ENCODE peak calls at places on chromosomes 16 and 17, in five cellular contexts. R is breast epithelium; X is transverse colon; T is CD8-positive, alpha-beta T cell; Y is right cardiac atrium. G is an unnamed sample.

GRCh38 chr17:49003557-49004511 is 6.6 kb downstream of the IGF2BP1 start:
- DNase-seq in X (no peak), T (no peak), Y (no peak), R (no peak), G (no peak)

GRCh38 chr17:55774834-55775233 is 24.0 kb downstream of the PCTP start:
- DNase-seq in T (no peak), Y (no peak), R (no peak), X (no peak), G (no peak)

GRCh38 chr16:30758988-30759461 is 2.8 kb downstream of the CFAP119 start:
- DNase-seq in X (no peak), R (no peak), Y (peak; percentile 65), T (no peak), G (no peak)

GRCh38 chr16:23071202-23072083 is 77.8 kb downstream of the USP31 start:
- DNase-seq in Y (no peak), R (no peak), X (no peak), T (no peak), G (no peak)

GRCh38 chr16:17296412-17296811 is 174.3 kb downstream of the XYLT1 start:
- DNase-seq in X (no peak), Y (peak; percentile 83), T (no peak), R (no peak), G (no peak)

GRCh38 chr17:17042851-17043667 is 802 bp downstream of the MPRIP start:
- DNase-seq in X (no peak), R (peak; percentile 48), Y (no peak), T (peak; percentile 47), G (no peak)

GRCh38 chr16:2197765-2198164 is 1.4 kb upstream of the CASKIN1 start:
- DNase-seq in T (no peak), Y (no peak), R (no peak), X (no peak), G (no peak)

GRCh38 chr16:22677024-22677830 is 136.7 kb upstream of the HS3ST2 start:
- DNase-seq in T (no peak), R (no peak), X (no peak), Y (peak; percentile 25), G (no peak)

DNA sequence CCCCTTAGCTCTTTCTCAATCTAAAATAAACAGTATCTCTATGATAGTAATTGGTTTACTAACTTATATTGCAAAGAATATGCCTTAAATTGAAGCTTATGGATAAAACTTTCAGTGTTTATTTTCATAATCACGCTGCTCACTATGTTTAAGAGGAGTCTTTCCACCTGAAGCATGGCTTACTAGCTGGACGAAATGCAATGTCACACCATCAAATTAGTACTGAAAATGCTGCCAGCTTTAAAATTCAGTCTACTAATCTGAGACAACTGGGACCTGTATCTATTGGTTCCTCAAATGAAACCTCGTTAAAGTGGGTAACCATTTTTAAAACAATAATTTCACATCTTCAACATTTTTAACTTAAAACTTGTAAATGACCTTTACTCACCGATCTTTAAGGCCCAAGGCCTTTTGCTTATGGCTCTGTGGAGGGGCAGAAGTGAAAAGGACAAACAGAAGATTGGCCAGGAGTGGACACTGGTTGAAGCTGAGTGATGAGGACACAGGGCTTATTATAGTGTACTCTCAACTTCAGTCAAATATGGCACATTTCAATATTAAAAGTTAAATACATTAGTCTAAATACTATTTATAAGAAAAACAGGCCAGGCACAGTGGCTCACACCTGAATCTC is 212.8 kb upstream of the WSB1 start:
- DNase-seq in R (no peak), Y (no peak), X (no peak), T (no peak), G (no peak)
- H3K9me3 ChIP-seq in R (no peaks in the 10 kb centered on the region), Y (no peaks in the 10 kb centered on the region), X (no peaks in the 10 kb centered on the region), T (no peaks in the 10 kb centered on the region), G (peaks cover 17% of the 10 kb centered on the region)

GRCh38 chr17:4584125-4584834 is at the start of gene SMTNL2:
- DNase-seq in X (no peak), R (no peak), Y (peak; percentile 92), T (peak; percentile 40), G (no peak)
- H3K4me3 ChIP-seq in X (peak within 1 kb of the TSS; percentile 45), R (peak within 1 kb of the TSS; percentile 78), Y (peak within 1 kb of the TSS; percentile 46), T (peak within 1 kb of the TSS; percentile 20), G (peak within 1 kb of the TSS; percentile 13)

GRCh38 chr16:81495321-81496234 is 51.0 kb downstream of the CMIP start:
- DNase-seq in T (no peak), Y (peak; percentile 81), R (no peak), X (peak; percentile 35), G (no peak)

GRCh38 chr16:81493755-81494433 is 49.3 kb downstream of the CMIP start:
- DNase-seq in Y (no peak), R (peak; percentile 78), T (no peak), X (peak; percentile 71), G (peak; percentile 37)

GRCh38 chr16:81492965-81493754 is 48.6 kb downstream of the CMIP start:
- DNase-seq in T (no peak), R (no peak), Y (no peak), X (no peak), G (no peak)

GRCh38 chr16:81494888-81495287 is 50.3 kb downstream of the CMIP start:
- DNase-seq in Y (no peak), T (no peak), X (no peak), R (no peak), G (no peak)

GRCh38 chr16:81494434-81494806 is 49.8 kb downstream of the CMIP start:
- DNase-seq in Y (peak; percentile 32), X (no peak), R (no peak), T (no peak), G (no peak)
- H3K27ac ChIP-seq in Y (peak overlapping the region; percentile 5), X (peak overlapping the region; percentile 47), R (peak overlapping the region; percentile 82), T (no peak overlapping the region), G (no peak overlapping the region)

GRCh38 chr16:75179208-75179607 is 27.8 kb downstream of the CTRB2 start:
- DNase-seq in T (no peak), R (no peak), Y (no peak), X (no peak), G (no peak)

GRCh38 chr16:75176926-75177325 is 28.6 kb downstream of the ZFP1 start:
- DNase-seq in T (no peak), Y (no peak), X (no peak), R (no peak), G (no peak)

GRCh38 chr16:75169899-75170405 is 21.6 kb downstream of the ZFP1 start:
- DNase-seq in X (no peak), T (no peak), Y (no peak), R (no peak), G (no peak)

GRCh38 chr16:75172578-75172977 is 24.3 kb downstream of the ZFP1 start:
- DNase-seq in T (no peak), Y (no peak), X (no peak), R (no peak), G (no peak)

DNA sequence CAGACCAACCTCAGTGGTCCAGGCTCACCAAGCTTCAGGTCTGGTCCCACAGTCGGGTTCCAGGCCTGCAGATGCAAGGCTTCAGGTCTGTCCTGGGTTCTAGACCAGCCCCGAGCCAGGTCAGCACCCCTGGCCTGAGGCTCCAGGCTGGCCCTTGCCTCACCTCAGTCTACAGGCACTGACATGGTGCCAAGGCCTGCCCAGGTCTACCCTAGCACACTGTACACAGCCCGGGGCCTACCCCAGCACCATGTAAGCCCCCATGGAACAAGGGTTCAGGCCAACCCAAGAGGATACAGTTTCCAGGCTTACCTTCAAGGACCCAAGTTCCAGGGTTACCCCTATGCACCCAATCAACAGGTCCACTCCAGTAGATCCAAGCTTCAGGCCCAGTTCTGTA is 26.8 kb downstream of the ZFP1 start:
- DNase-seq in X (no peak), R (no peak), T (no peak), Y (no peak), G (no peak)
- H3K9me3 ChIP-seq in X (peaks cover 44% of the 10 kb centered on the region), R (peaks cover 44% of the 10 kb centered on the region), T (peaks cover 22% of the 10 kb centered on the region), Y (peaks cover 6% of the 10 kb centered on the region), G (peaks cover 35% of the 10 kb centered on the region)

GRCh38 chr17:35448214-35448898 is at the start of gene SLFN13:
- DNase-seq in T (peak; percentile 91), Y (peak; percentile 92), R (peak; percentile 78), X (peak; percentile 82), G (no peak)
- H3K4me3 ChIP-seq in T (peak within 1 kb of the TSS; percentile 57), Y (peak within 1 kb of the TSS; percentile 51), R (peak within 1 kb of the TSS; percentile 89), X (peak within 1 kb of the TSS; percentile 53), G (peak within 1 kb of the TSS; percentile 63)

GRCh38 chr16:11679250-11679649 is 11.0 kb downstream of the SNN start:
- DNase-seq in Y (peak; percentile 40), T (no peak), R (no peak), X (no peak), G (no peak)

GRCh38 chr16:11679941-11680911 is 12.0 kb downstream of the SNN start:
- DNase-seq in X (no peak), R (no peak), T (no peak), Y (peak; percentile 44), G (no peak)

GRCh38 chr16:11677451-11677951 is 9.2 kb downstream of the SNN start:
- DNase-seq in T (no peak), R (no peak), Y (no peak), X (no peak), G (no peak)

GRCh38 chr16:11676799-11677198 is 8.5 kb downstream of the SNN start:
- DNase-seq in X (no peak), Y (peak; percentile 43), T (no peak), R (no peak), G (no peak)

GRCh38 chr16:11677959-11678881 is 10.0 kb downstream of the SNN start:
- DNase-seq in X (no peak), R (no peak), T (no peak), Y (no peak), G (no peak)
- H3K27ac ChIP-seq in X (peak overlapping the region; percentile 4), R (peak overlapping the region; percentile 29), T (no peak overlapping the region), Y (no peak overlapping the region), G (peak overlapping the region; percentile 39)

DNA sequence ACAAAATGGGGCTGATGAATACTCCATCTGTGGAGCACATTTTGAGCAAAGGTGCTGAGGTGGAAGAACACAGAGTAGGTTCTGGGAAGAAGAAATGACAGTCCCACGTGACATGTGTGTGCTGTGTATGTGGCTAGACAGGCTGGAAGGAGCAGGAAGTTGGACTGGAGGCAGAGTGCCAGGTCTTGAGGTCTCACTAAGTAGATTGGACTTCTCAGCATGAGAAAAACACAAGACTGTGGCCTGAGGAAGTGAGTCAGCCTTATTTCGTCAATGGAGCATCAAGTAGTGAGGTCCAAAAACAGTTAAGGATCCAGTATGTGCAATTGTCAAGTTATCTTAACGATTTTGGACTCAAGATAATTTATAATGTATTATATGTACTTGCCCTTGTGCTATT is 736.5 kb downstream of the KCNJ2 start:
- DNase-seq in Y (peak; percentile 65), T (no peak), R (no peak), X (no peak), G (peak; percentile 95)
- H3K9me3 ChIP-seq in Y (no peaks in the 10 kb centered on the region), T (no peaks in the 10 kb centered on the region), R (no peaks in the 10 kb centered on the region), X (no peaks in the 10 kb centered on the region), G (no peaks in the 10 kb centered on the region)

DNA sequence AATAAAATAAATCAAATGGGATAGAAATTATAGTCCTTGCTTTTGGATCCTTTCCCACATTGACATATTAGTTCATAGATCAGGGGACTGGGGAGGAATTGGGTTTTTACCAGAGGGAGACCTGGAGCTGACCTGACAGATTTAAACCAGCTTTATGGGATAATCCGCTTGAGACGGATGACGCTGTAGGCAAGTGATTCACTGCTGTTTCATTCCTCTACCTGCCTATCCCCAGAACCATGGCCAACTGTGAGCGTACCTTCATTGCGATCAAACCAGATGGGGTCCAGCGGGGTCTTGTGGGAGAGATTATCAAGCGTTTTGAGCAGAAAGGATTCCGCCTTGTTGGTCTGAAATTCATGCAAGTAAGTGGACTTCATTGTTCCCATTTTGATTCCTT is 2.1 kb downstream of the NME1 start:
- DNase-seq in Y (no peak), X (no peak), T (no peak), R (no peak), G (no peak)
- H3K4me3 ChIP-seq in Y (no peak overlapping the region), X (no peak overlapping the region), T (no peak overlapping the region), R (no peak overlapping the region), G (no peak overlapping the region)

GRCh38 chr16:75627856-75628255 is 4.8 kb upstream of the ADAT1 start:
- DNase-seq in T (no peak), Y (no peak), R (no peak), X (no peak), G (no peak)
- H3K27ac ChIP-seq in T (no peak overlapping the region), Y (no peak overlapping the region), R (no peak overlapping the region), X (no peak overlapping the region), G (no peak overlapping the region)

GRCh38 chr17:69918164-69918563 is 156.9 kb upstream of the KCNJ16 start:
- DNase-seq in R (no peak), X (no peak), T (no peak), Y (no peak), G (no peak)
- H3K9me3 ChIP-seq in R (no peaks in the 10 kb centered on the region), X (no peaks in the 10 kb centered on the region), T (no peaks in the 10 kb centered on the region), Y (no peaks in the 10 kb centered on the region), G (no peaks in the 10 kb centered on the region)

G was measured in AG04450.